ENCODE peak calls at places on chromosome 12, in four cellular contexts. One of them, this sample, is unnamed.

GRCh38 chr12:52515927-52516831 is 4.0 kb downstream of the KRT5 start:
- DNase-seq in stimulated activated CD4-positive, alpha-beta T cell treated with anti-CD3 and anti-CD28 coated beads, Interleukin-15, amount 100 ng/mL, for 24 hours: no peak
- DNase-seq in CD8-positive, alpha-beta memory T cell: no peak
- DNase-seq in epithelial cell of esophagus: peak; percentile 91
- DNase-seq in this sample: peak; percentile 32

GRCh38 chr12:131786331-131786730 is 41.9 kb upstream of the MMP17 start:
- DNase-seq in epithelial cell of esophagus: no peak
- DNase-seq in stimulated activated CD4-positive, alpha-beta T cell treated with anti-CD3 and anti-CD28 coated beads, Interleukin-15, amount 100 ng/mL, for 24 hours: no peak
- DNase-seq in CD8-positive, alpha-beta memory T cell: no peak
- DNase-seq in this sample: no peak

GRCh38 chr12:48000878-48001321 is 3.4 kb downstream of the COL2A1 start:
- DNase-seq in stimulated activated CD4-positive, alpha-beta T cell treated with anti-CD3 and anti-CD28 coated beads, Interleukin-15, amount 100 ng/mL, for 24 hours: peak; percentile 31
- DNase-seq in epithelial cell of esophagus: peak; percentile 97
- DNase-seq in CD8-positive, alpha-beta memory T cell: no peak
- DNase-seq in this sample: peak; percentile 62

GRCh38 chr12:50097952-50098351 is 5.9 kb upstream of the GPD1 start:
- DNase-seq in epithelial cell of esophagus: no peak
- DNase-seq in stimulated activated CD4-positive, alpha-beta T cell treated with anti-CD3 and anti-CD28 coated beads, Interleukin-15, amount 100 ng/mL, for 24 hours: no peak
- DNase-seq in CD8-positive, alpha-beta memory T cell: no peak
- DNase-seq in this sample: no peak

GRCh38 chr12:124032265-124032886 is 59.4 kb downstream of the ZNF664 start:
- DNase-seq in epithelial cell of esophagus: peak; percentile 69
- DNase-seq in stimulated activated CD4-positive, alpha-beta T cell treated with anti-CD3 and anti-CD28 coated beads, Interleukin-15, amount 100 ng/mL, for 24 hours: peak; percentile 43
- DNase-seq in CD8-positive, alpha-beta memory T cell: no peak
- DNase-seq in this sample: peak; percentile 88

GRCh38 chr12:54680374-54680773 is 32.2 kb upstream of the DCD start:
- DNase-seq in stimulated activated CD4-positive, alpha-beta T cell treated with anti-CD3 and anti-CD28 coated beads, Interleukin-15, amount 100 ng/mL, for 24 hours: peak; percentile 56
- DNase-seq in CD8-positive, alpha-beta memory T cell: no peak
- DNase-seq in epithelial cell of esophagus: peak; percentile 49
- DNase-seq in this sample: peak; percentile 31

GRCh38 chr12:1827806-1828805 is 7.7 kb downstream of the LRTM2 start:
- DNase-seq in CD8-positive, alpha-beta memory T cell: no peak
- DNase-seq in stimulated activated CD4-positive, alpha-beta T cell treated with anti-CD3 and anti-CD28 coated beads, Interleukin-15, amount 100 ng/mL, for 24 hours: no peak
- DNase-seq in epithelial cell of esophagus: no peak
- DNase-seq in this sample: no peak

GRCh38 chr12:64102339-64102738 is 119.8 kb downstream of the KICS2 start:
- DNase-seq in epithelial cell of esophagus: peak; percentile 25
- DNase-seq in CD8-positive, alpha-beta memory T cell: no peak
- DNase-seq in stimulated activated CD4-positive, alpha-beta T cell treated with anti-CD3 and anti-CD28 coated beads, Interleukin-15, amount 100 ng/mL, for 24 hours: no peak
- DNase-seq in this sample: no peak

GRCh38 chr12:56476972-56477432 is 8.6 kb downstream of the SPRYD4 start:
- DNase-seq in CD8-positive, alpha-beta memory T cell: no peak
- DNase-seq in stimulated activated CD4-positive, alpha-beta T cell treated with anti-CD3 and anti-CD28 coated beads, Interleukin-15, amount 100 ng/mL, for 24 hours: no peak
- DNase-seq in epithelial cell of esophagus: peak; percentile 56
- DNase-seq in this sample: no peak

GRCh38 chr12:42396473-42397259 is 70.7 kb downstream of the PPHLN1 start:
- DNase-seq in epithelial cell of esophagus: no peak
- DNase-seq in stimulated activated CD4-positive, alpha-beta T cell treated with anti-CD3 and anti-CD28 coated beads, Interleukin-15, amount 100 ng/mL, for 24 hours: no peak
- DNase-seq in CD8-positive, alpha-beta memory T cell: no peak
- DNase-seq in this sample: no peak